ENCODE peak calls at places on chromosomes 3 and 15, in four cellular contexts. One of them, this sample, is unnamed.

GRCh38 chr3:13073042-13073906 is at the start of gene IQSEC1:
- DNase-seq in Ammon's horn: peak; percentile 85
- DNase-seq in thoracic aorta: no peak
- DNase-seq in neural progenitor cell: peak; percentile 95
- DNase-seq in this sample: no peak

GRCh38 chr3:72177075-72178050 is 392.4 kb upstream of the PROK2 start:
- DNase-seq in thoracic aorta: no peak
- DNase-seq in neural progenitor cell: no peak
- DNase-seq in Ammon's horn: peak; percentile 59
- DNase-seq in this sample: no peak

GRCh38 chr3:38354588-38355344 is 8.2 kb downstream of the XYLB start:
- DNase-seq in neural progenitor cell: no peak
- DNase-seq in thoracic aorta: no peak
- DNase-seq in Ammon's horn: no peak
- DNase-seq in this sample: peak; percentile 53

GRCh38 chr3:159458010-159458409 is 530.6 kb upstream of the IL12A start:
- DNase-seq in Ammon's horn: no peak
- DNase-seq in neural progenitor cell: peak; percentile 9
- DNase-seq in thoracic aorta: no peak
- DNase-seq in this sample: no peak

GRCh38 chr3:163491714-163492113 is 1586.6 kb downstream of the SI start:
- DNase-seq in neural progenitor cell: no peak
- DNase-seq in thoracic aorta: no peak
- DNase-seq in Ammon's horn: no peak
- DNase-seq in this sample: no peak

GRCh38 chr15:89893696-89894450 is at the start of gene AP3S2:
- DNase-seq in thoracic aorta: peak; percentile 72
- DNase-seq in Ammon's horn: peak; percentile 95
- DNase-seq in neural progenitor cell: peak; percentile 95
- DNase-seq in this sample: peak; percentile 88

GRCh38 chr3:48561045-48561736 is 2.4 kb downstream of the UCN2 start:
- DNase-seq in Ammon's horn: peak; percentile 52
- DNase-seq in neural progenitor cell: peak; percentile 89
- DNase-seq in thoracic aorta: no peak
- DNase-seq in this sample: no peak

GRCh38 chr3:80770106-80771079 is 991.1 kb downstream of the GBE1 start:
- DNase-seq in Ammon's horn: no peak
- DNase-seq in thoracic aorta: no peak
- DNase-seq in neural progenitor cell: peak; percentile 4
- DNase-seq in this sample: no peak

GRCh38 chr15:52208306-52208946 is 17.2 kb upstream of the GNB5 start:
- DNase-seq in thoracic aorta: no peak
- DNase-seq in Ammon's horn: peak; percentile 40
- DNase-seq in neural progenitor cell: peak; percentile 85
- DNase-seq in this sample: no peak

GRCh38 chr3:151227438-151228290 is 24.6 kb upstream of the GPR171 start:
- DNase-seq in neural progenitor cell: peak; percentile 81
- DNase-seq in thoracic aorta: no peak
- DNase-seq in Ammon's horn: peak; percentile 91
- DNase-seq in this sample: peak; percentile 72

GRCh38 chr3:125256675-125257074 is 44.1 kb upstream of the SLC12A8 start:
- DNase-seq in thoracic aorta: no peak
- DNase-seq in Ammon's horn: no peak
- DNase-seq in neural progenitor cell: no peak
- DNase-seq in this sample: no peak

GRCh38 chr15:59199775-59200465 is 6.7 kb upstream of the LDHAL6B start:
- DNase-seq in thoracic aorta: no peak
- DNase-seq in neural progenitor cell: no peak
- DNase-seq in Ammon's horn: no peak
- DNase-seq in this sample: peak; percentile 32

GRCh38 chr3:123353852-123354238 is 95.0 kb downstream of the ADCY5 start:
- DNase-seq in neural progenitor cell: no peak
- DNase-seq in thoracic aorta: no peak
- DNase-seq in Ammon's horn: no peak
- DNase-seq in this sample: no peak

GRCh38 chr15:70045045-70045444 is 52.7 kb downstream of the TLE3 start:
- DNase-seq in Ammon's horn: no peak
- DNase-seq in neural progenitor cell: no peak
- DNase-seq in thoracic aorta: no peak
- DNase-seq in this sample: no peak

GRCh38 chr3:116836286-116836685 is 126.7 kb downstream of the TUSC7 start:
- DNase-seq in thoracic aorta: no peak
- DNase-seq in neural progenitor cell: no peak
- DNase-seq in Ammon's horn: no peak
- DNase-seq in this sample: no peak

GRCh38 chr3:46672349-46672695 is 21.2 kb downstream of the ALS2CL start:
- DNase-seq in Ammon's horn: no peak
- DNase-seq in neural progenitor cell: no peak
- DNase-seq in thoracic aorta: no peak
- DNase-seq in this sample: peak; percentile 68

GRCh38 chr3:123405936-123406510 is 42.9 kb downstream of the ADCY5 start:
- DNase-seq in neural progenitor cell: no peak
- DNase-seq in Ammon's horn: no peak
- DNase-seq in thoracic aorta: no peak
- DNase-seq in this sample: no peak

GRCh38 chr15:60419752-60420151 is 22.0 kb upstream of the ANXA2 start:
- DNase-seq in thoracic aorta: no peak
- DNase-seq in Ammon's horn: no peak
- DNase-seq in neural progenitor cell: no peak
- DNase-seq in this sample: no peak

GRCh38 chr3:21158801-21159564 is 592.0 kb downstream of the ZNF385D start:
- DNase-seq in neural progenitor cell: no peak
- DNase-seq in Ammon's horn: no peak
- DNase-seq in thoracic aorta: no peak
- DNase-seq in this sample: no peak

GRCh38 chr3:169534439-169534838 is 129.1 kb downstream of the MECOM start:
- DNase-seq in thoracic aorta: no peak
- DNase-seq in neural progenitor cell: no peak
- DNase-seq in Ammon's horn: no peak
- DNase-seq in this sample: no peak

GRCh38 chr3:100254168-100254777 is 6.5 kb upstream of the TBC1D23 start:
- DNase-seq in thoracic aorta: no peak
- DNase-seq in Ammon's horn: peak; percentile 75
- DNase-seq in neural progenitor cell: peak; percentile 86
- DNase-seq in this sample: no peak

GRCh38 chr3:40779039-40779438 is 254.3 kb downstream of the ZNF621 start:
- DNase-seq in thoracic aorta: no peak
- DNase-seq in Ammon's horn: no peak
- DNase-seq in neural progenitor cell: no peak
- DNase-seq in this sample: no peak

GRCh38 chr3:129324855-129325254 is 46.2 kb downstream of the HMCES start:
- DNase-seq in Ammon's horn: no peak
- DNase-seq in thoracic aorta: no peak
- DNase-seq in neural progenitor cell: no peak
- DNase-seq in this sample: no peak

GRCh38 chr15:34861216-34861615 is 65.9 kb upstream of the ACTC1 start:
- DNase-seq in Ammon's horn: no peak
- DNase-seq in thoracic aorta: no peak
- DNase-seq in neural progenitor cell: no peak
- DNase-seq in this sample: no peak

GRCh38 chr3:183254816-183255730 is 2.0 kb downstream of the B3GNT5 start:
- DNase-seq in thoracic aorta: no peak
- DNase-seq in Ammon's horn: no peak
- DNase-seq in neural progenitor cell: peak; percentile 29
- DNase-seq in this sample: no peak

GRCh38 chr3:126473292-126474168 is 2.2 kb downstream of the ZXDC start:
- DNase-seq in neural progenitor cell: no peak
- DNase-seq in thoracic aorta: no peak
- DNase-seq in Ammon's horn: no peak
- DNase-seq in this sample: no peak

GRCh38 chr3:194801378-194802124 is 115.9 kb downstream of the FAM43A start:
- DNase-seq in thoracic aorta: no peak
- DNase-seq in Ammon's horn: no peak
- DNase-seq in neural progenitor cell: peak; percentile 49
- DNase-seq in this sample: peak; percentile 64

GRCh38 chr3:185552358-185552877 is at the start of gene LIPH:
- DNase-seq in thoracic aorta: no peak
- DNase-seq in neural progenitor cell: no peak
- DNase-seq in Ammon's horn: no peak
- DNase-seq in this sample: peak; percentile 1

This sample was measured in lower leg skin.